ENCODE peak calls at places on chromosomes 13 and 19, in ten cellular contexts. J is dorsolateral prefrontal cortex; Q is BJ; I is cardiac fibroblast; B is GM23248; L is CD4-positive, alpha-beta memory T cell; S is IMR-90; P is heart right ventricle; R is heart left ventricle; M is A549. C is an unnamed sample.

GRCh38 chr13:28655566-28655965 is 3.4 kb upstream of the POMP start:
- DNase-seq in Q (peak), M (no peak), R (no peak), B (peak), J (no peak), I (peak), P (no peak), L (no peak), S (peak), C (no peak)

GRCh38 chr13:61608138-61608537 is 192.5 kb upstream of the PCDH20 start:
- DNase-seq in R (no peak), Q (no peak), P (no peak), S (no peak), L (no peak), I (no peak), M (no peak), B (no peak), J (no peak), C (no peak)

GRCh38 chr13:76976929-76977328 is 15.0 kb upstream of the CLN5 start:
- DNase-seq in R (no peak), P (no peak), L (no peak), I (no peak), S (no peak), J (no peak), Q (no peak), M (no peak), B (no peak), C (no peak)

GRCh38 chr13:114134944-114135610 is 2.7 kb upstream of the RASA3 start:
- DNase-seq in I (no peak), P (no peak), J (no peak), L (no peak), Q (no peak), S (no peak), M (no peak), R (no peak), B (no peak), C (no peak)

GRCh38 chr13:79861731-79862130 is 380.8 kb downstream of the NDFIP2 start:
- DNase-seq in M (no peak), P (no peak), S (no peak), I (no peak), L (no peak), R (no peak), J (no peak), Q (no peak), B (no peak), C (no peak)

GRCh38 chr19:47247308-47247990 is 8.9 kb upstream of the CCDC9 start:
- DNase-seq in S (peak), B (peak), L (peak), P (peak), I (peak), R (peak), M (peak), Q (no peak), J (peak), C (no peak)

GRCh38 chr19:10478903-10479384 is 24.2 kb downstream of the KEAP1 start:
- DNase-seq in L (peak), J (peak), B (peak), M (peak), P (peak), Q (peak), S (peak), R (peak), I (peak), C (no peak)

GRCh38 chr13:52892925-52893324 is 44.5 kb upstream of the PCDH8 start:
- DNase-seq in P (no peak), S (no peak), L (no peak), I (no peak), Q (no peak), M (no peak), B (no peak), J (no peak), R (no peak), C (no peak)

GRCh38 chr13:98482476-98483444 is 94.1 kb downstream of the STK24 start:
- DNase-seq in J (peak), B (peak), R (peak), M (no peak), P (peak), Q (no peak), L (no peak), I (peak), S (peak), C (no peak)

GRCh38 chr13:98484289-98485219 is 92.4 kb downstream of the STK24 start:
- DNase-seq in Q (peak), M (peak), I (peak), B (peak), R (peak), S (peak), L (peak), J (peak), P (peak), C (peak)

GRCh38 chr13:98485561-98485960 is 91.3 kb downstream of the STK24 start:
- DNase-seq in S (no peak), M (no peak), P (no peak), L (no peak), J (no peak), R (no peak), I (no peak), Q (no peak), B (no peak), C (no peak)

GRCh38 chr13:98481511-98481951 is 95.4 kb downstream of the STK24 start:
- DNase-seq in L (no peak), M (no peak), J (no peak), P (no peak), R (no peak), I (no peak), S (peak), B (no peak), Q (no peak), C (peak)

DNA sequence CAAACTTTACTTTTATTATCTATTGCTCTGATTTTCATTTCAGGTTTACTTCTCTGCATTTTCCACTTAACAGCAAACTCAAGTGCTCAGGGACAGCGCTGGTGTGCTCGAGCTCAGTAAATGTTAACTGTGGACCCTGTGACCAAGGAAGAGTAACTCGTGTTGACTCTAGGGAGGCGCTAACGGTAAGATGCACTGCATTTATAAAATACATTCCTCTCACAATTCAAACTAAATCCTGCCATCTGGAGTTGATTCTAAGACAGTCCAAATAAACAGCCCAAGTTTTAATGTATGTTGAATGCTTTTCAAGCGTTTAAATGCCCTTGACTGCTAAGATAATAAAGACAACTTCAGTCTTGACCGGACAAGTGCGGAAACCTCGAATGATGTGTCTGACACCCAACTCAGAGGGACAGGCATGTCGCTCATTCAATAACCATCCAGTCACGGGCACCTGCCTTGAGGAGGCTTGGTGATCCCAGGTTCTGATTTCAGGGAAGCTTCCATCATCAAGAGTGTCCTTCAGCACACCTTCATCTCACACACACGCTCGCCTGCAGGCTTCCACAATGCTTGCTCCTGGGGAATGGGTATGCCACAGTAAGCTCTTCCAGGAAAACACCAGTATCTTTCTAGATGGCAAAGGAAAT is 93.1 kb downstream of the STK24 start:
- DNase-seq in R (no peak), Q (no peak), M (no peak), S (peak), I (peak), L (no peak), J (no peak), B (peak), P (no peak), C (no peak)
- H3K4me3 ChIP-seq in R (no peak), Q (no peak), M (peak), S (no peak), I (no peak), L (no peak), J (peak), B (peak), P (no peak), C (peak)

DNA sequence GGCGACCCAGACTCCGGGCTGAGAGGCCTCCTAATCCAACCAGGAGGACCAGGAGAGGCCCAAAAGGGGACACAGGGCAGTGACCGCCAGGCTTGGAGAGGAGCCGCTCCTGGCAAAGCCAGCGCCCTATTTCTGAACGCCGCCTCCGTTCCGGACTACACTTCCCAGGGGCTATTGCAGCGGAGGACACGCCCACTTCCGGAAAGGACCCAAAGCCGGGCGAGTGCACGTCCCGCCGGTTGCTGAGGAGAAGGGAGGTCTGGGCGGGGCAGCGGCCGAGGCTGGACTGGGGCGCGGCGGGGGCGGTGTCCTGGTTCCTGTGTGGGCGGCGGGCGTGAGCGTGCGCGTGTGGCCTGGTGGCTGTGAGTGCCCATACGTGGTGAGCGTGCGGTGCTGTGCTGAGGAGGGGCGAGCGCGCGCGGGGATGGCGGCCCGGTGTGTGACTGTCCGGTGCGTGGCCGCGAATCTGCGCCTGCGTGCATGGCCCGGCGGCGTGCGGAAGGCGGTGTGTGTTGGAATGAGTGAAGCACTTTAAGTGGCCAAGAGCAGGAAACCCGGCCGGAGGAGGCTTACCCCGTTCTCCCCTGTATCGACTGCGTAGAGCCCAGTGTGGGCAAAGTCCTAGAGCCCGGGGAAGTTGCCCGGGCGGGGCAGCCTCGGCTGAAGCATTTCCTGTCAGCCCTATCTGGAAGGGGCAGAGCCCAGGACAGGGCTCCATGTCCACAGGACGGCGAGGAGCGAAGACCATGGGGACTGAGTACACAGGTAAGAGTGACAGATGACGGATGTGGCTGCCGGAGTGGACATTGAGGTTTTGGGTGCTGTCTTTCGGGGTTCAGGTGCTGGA is at the start of gene ZNF470:
- DNase-seq in L (peak), M (peak), P (peak), J (peak), S (peak), R (peak), I (peak), B (peak), Q (peak), C (peak)
- H3K4me3 ChIP-seq in L (peak), M (peak), P (peak), J (peak), S (peak), R (peak), I (peak), B (peak), Q (peak), C (peak)

GRCh38 chr13:110665491-110666254 is 40.2 kb downstream of the CARS2 start:
- DNase-seq in P (no peak), M (no peak), J (no peak), B (no peak), S (no peak), I (no peak), R (no peak), L (no peak), Q (no peak), C (no peak)
- H3K4me3 ChIP-seq in P (no peak), M (no peak), J (no peak), B (no peak), S (no peak), I (no peak), R (no peak), L (no peak), Q (no peak), C (no peak)

DNA sequence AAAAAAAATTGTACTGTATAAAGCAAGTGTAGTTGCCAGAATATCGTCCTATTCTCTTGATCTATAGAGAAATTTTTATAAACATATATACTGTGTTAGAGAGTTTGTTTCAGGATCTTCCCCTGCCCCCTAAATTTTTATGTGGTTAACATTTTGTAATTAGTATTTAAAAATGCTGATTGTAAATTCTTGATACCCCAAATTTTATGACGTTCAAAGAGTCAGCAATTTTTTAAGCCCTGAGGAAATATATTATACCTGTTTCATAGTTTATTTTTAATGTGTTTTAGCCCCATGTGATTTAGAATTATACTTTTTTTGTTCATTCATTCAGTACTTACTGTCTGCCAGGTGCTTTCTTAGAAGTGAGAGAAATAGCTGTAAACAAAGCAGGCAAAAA is 7.3 kb upstream of the KCTD4 start:
- DNase-seq in S (no peak), P (no peak), I (no peak), Q (no peak), B (no peak), M (no peak), L (no peak), R (no peak), J (no peak), C (no peak)
- H3K4me3 ChIP-seq in S (no peak), P (no peak), I (no peak), Q (no peak), B (no peak), M (no peak), L (no peak), R (peak), J (no peak), C (no peak)

GRCh38 chr13:59111711-59112110 is 1052.0 kb downstream of the DIAPH3 start:
- DNase-seq in R (no peak), Q (peak), J (no peak), S (peak), B (peak), P (no peak), L (no peak), M (no peak), I (peak), C (no peak)

DNA sequence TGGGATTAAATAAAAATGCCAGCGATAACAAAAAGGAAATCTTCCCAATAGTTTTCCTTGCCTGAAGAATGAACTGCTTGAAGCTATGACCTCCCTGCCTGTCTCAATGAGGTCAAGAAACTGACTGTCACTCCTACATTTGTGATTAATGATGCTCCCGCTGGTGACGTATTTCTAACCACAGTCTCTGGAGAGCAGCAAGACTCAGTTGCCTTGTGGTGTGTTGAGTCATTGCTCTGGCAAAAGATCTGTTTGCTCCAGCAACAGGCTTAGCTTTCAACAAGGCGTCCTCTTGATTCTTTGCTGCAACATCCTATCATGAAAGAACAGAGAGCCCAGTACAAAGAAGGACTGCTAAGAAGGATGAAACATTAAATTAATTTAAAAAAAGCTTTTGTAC is 1051.4 kb downstream of the DIAPH3 start:
- DNase-seq in R (no peak), S (peak), Q (peak), J (peak), L (no peak), I (peak), B (peak), M (no peak), P (peak), C (no peak)
- H3K4me3 ChIP-seq in R (no peak), S (no peak), Q (no peak), J (no peak), L (no peak), I (no peak), B (no peak), M (no peak), P (no peak), C (no peak)

GRCh38 chr13:75641026-75641425 is 4.9 kb downstream of the LMO7 start:
- DNase-seq in J (no peak), R (no peak), B (no peak), M (no peak), Q (no peak), P (no peak), I (no peak), S (no peak), L (no peak), C (no peak)
- H3K4me3 ChIP-seq in J (no peak), R (no peak), B (no peak), M (no peak), Q (no peak), P (no peak), I (no peak), S (no peak), L (no peak), C (no peak)

GRCh38 chr19:14406645-14407331 is 12.4 kb downstream of the DDX39A start:
- DNase-seq in B (no peak), S (no peak), I (no peak), M (no peak), R (no peak), Q (no peak), L (peak), P (no peak), J (no peak), C (no peak)
- H3K4me3 ChIP-seq in B (no peak), S (no peak), I (no peak), M (no peak), R (no peak), Q (no peak), L (no peak), P (no peak), J (peak), C (no peak)

GRCh38 chr13:20623000-20623399 is 56.0 kb downstream of the IFT88 start:
- DNase-seq in P (no peak), Q (no peak), L (no peak), M (no peak), B (no peak), R (no peak), I (no peak), S (no peak), J (no peak), C (no peak)

GRCh38 chr13:20624213-20624612 is 57.3 kb downstream of the IFT88 start:
- DNase-seq in R (no peak), P (no peak), S (no peak), B (no peak), L (no peak), I (no peak), M (no peak), Q (no peak), J (no peak), C (no peak)
- H3K4me3 ChIP-seq in R (no peak), P (no peak), S (no peak), B (no peak), L (no peak), I (no peak), M (no peak), Q (no peak), J (no peak), C (no peak)

GRCh38 chr19:51903192-51903591 is 1.6 kb downstream of the ZNF649 start:
- DNase-seq in I (no peak), P (no peak), S (no peak), M (no peak), Q (no peak), B (no peak), J (peak), R (no peak), L (no peak), C (no peak)

GRCh38 chr19:51904331-51905165 is at the start of gene ZNF649:
- DNase-seq in Q (no peak), B (peak), I (peak), R (peak), S (peak), L (peak), M (peak), J (peak), P (peak), C (peak)

GRCh38 chr19:51901860-51902259 is 3.0 kb downstream of the ZNF649 start:
- DNase-seq in J (no peak), R (no peak), I (no peak), B (peak), L (no peak), Q (no peak), S (no peak), P (no peak), M (no peak), C (no peak)
- H3K4me3 ChIP-seq in J (no peak), R (no peak), I (no peak), B (no peak), L (no peak), Q (no peak), S (no peak), P (no peak), M (no peak), C (no peak)

DNA sequence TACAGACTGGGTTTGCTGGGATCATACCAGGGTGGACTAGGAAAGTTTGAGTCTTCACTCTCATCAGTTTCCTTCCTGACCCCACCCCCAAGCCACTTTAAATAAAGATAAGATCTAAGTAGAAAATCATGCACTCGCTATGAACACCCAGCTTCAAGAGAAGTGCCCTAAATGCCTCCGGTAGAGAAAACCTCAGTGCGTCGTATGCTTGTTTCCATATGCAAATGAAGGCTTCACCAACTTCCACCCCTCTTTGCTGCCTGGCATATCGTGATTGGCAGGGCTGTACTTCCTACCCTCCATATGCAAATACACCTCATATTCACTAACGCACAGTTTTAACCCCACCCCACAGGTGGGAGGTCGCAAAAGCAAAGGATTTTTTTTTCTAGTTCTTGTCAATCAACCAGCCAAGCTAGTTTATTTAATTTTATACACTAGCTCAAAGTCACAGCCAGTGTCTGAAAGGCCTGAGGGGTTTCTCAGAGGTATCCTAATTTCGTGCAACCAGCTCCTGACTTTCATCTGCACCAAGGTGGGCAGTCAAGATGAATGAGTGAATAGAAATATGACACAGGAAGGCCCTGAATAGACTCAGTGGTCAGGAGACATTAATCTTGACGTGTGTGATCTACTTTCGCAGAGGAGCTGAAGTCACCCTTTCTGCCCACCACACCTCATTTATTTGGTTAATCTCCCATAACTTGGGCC is 121.1 kb upstream of the TSHZ3 start:
- DNase-seq in B (no peak), R (no peak), Q (no peak), P (no peak), J (no peak), L (no peak), S (no peak), I (no peak), M (no peak), C (no peak)
- H3K4me3 ChIP-seq in B (no peak), R (no peak), Q (no peak), P (no peak), J (no peak), L (no peak), S (no peak), I (no peak), M (no peak), C (no peak)

C was measured in LNCaP clone FGC.